ENCODE peak calls at places on chromosome 1, in eight cellular contexts. Q, J, S, V, W, T, M and A are unnamed samples.

GRCh38 chr1:167447521-167448136 is 70.7 kb downstream of the CD247 start:
- DNase-seq in Q (peak; percentile 18), J (no peak), S (no peak), V (no peak), W (peak; percentile 75), T (no peak), M (no peak), A (peak; percentile 81)

GRCh38 chr1:227428803-227429202 is 110.5 kb upstream of the CDC42BPA start:
- DNase-seq in Q (no peak), J (peak; percentile 73), S (no peak), V (peak; percentile 87), W (no peak), T (peak; percentile 70), M (no peak), A (peak; percentile 83)

GRCh38 chr1:8625981-8626898 is 191.2 kb downstream of the RERE start:
- DNase-seq in Q (peak; percentile 53), J (peak; percentile 81), S (peak; percentile 59), V (peak; percentile 95), W (no peak), T (peak; percentile 94), M (peak; percentile 79), A (no peak)

GRCh38 chr1:87219141-87219540 is 109.5 kb upstream of the LMO4 start:
- DNase-seq in Q (no peak), J (no peak), S (no peak), V (no peak), W (no peak), T (no peak), M (no peak), A (no peak)

GRCh38 chr1:182614796-182615451 is 10.7 kb upstream of the RGS16 start:
- DNase-seq in Q (peak; percentile 67), J (peak; percentile 87), S (peak; percentile 27), V (peak; percentile 66), W (peak; percentile 86), T (peak; percentile 66), M (peak; percentile 73), A (peak; percentile 46)

GRCh38 chr1:198939286-198939685 is 300.4 kb downstream of the PTPRC start:
- DNase-seq in Q (no peak), J (no peak), S (no peak), V (no peak), W (no peak), T (no peak), M (no peak), A (no peak)

GRCh38 chr1:21623411-21623961 is 45.7 kb downstream of the RAP1GAP start:
- DNase-seq in Q (no peak), J (no peak), S (no peak), V (no peak), W (no peak), T (no peak), M (no peak), A (peak; percentile 84)

GRCh38 chr1:15848143-15848928 is 829 bp downstream of the SPEN start:
- DNase-seq in Q (peak; percentile 25), J (peak; percentile 21), S (peak; percentile 59), V (no peak), W (peak; percentile 73), T (peak; percentile 20), M (no peak), A (no peak)

GRCh38 chr1:5798151-5798730 is 194.0 kb downstream of the NPHP4 start:
- DNase-seq in Q (no peak), J (no peak), S (no peak), V (no peak), W (no peak), T (no peak), M (no peak), A (no peak)

GRCh38 chr1:46528297-46528955 is 23.0 kb downstream of the KNCN start:
- DNase-seq in Q (no peak), J (no peak), S (peak; percentile 45), V (peak; percentile 41), W (no peak), T (no peak), M (no peak), A (no peak)

GRCh38 chr1:62735491-62736171 is 47.4 kb upstream of the DOCK7 start:
- DNase-seq in Q (peak; percentile 22), J (peak; percentile 52), S (no peak), V (peak; percentile 61), W (no peak), T (no peak), M (peak; percentile 60), A (no peak)

GRCh38 chr1:213987422-213987875 is 324 bp upstream of the PROX1 start:
- DNase-seq in Q (no peak), J (peak; percentile 31), S (no peak), V (peak; percentile 36), W (peak; percentile 14), T (no peak), M (no peak), A (no peak)

GRCh38 chr1:40745180-40745579 is 38.4 kb upstream of the KCNQ4 start:
- DNase-seq in Q (no peak), J (no peak), S (no peak), V (peak; percentile 19), W (no peak), T (no peak), M (peak; percentile 26), A (no peak)

GRCh38 chr1:186541003-186541402 is 80.1 kb upstream of the PDC start:
- DNase-seq in Q (no peak), J (no peak), S (no peak), V (no peak), W (no peak), T (no peak), M (no peak), A (no peak)

GRCh38 chr1:8728464-8728863 is 89.0 kb downstream of the RERE start:
- DNase-seq in Q (no peak), J (no peak), S (no peak), V (no peak), W (no peak), T (no peak), M (no peak), A (no peak)

GRCh38 chr1:186722711-186723309 is 42.6 kb upstream of the PTGS2 start:
- DNase-seq in Q (peak; percentile 21), J (peak; percentile 38), S (peak; percentile 62), V (peak; percentile 79), W (peak; percentile 11), T (peak; percentile 73), M (no peak), A (peak; percentile 58)

GRCh38 chr1:92695104-92695503 is 89.8 kb downstream of the EVI5 start:
- DNase-seq in Q (no peak), J (no peak), S (no peak), V (peak; percentile 49), W (no peak), T (no peak), M (no peak), A (no peak)

GRCh38 chr1:242811092-242811840 is 286.8 kb upstream of the PLD5 start:
- DNase-seq in Q (peak; percentile 88), J (peak; percentile 25), S (no peak), V (no peak), W (no peak), T (peak; percentile 59), M (no peak), A (peak; percentile 44)

GRCh38 chr1:180183426-180183825 is 28.8 kb downstream of the QSOX1 start:
- DNase-seq in Q (no peak), J (no peak), S (no peak), V (no peak), W (no peak), T (no peak), M (no peak), A (no peak)

GRCh38 chr1:219938706-219939105 is 10.3 kb upstream of the SLC30A10 start:
- DNase-seq in Q (peak; percentile 55), J (peak; percentile 79), S (no peak), V (peak; percentile 37), W (no peak), T (peak; percentile 40), M (no peak), A (no peak)

GRCh38 chr1:101089608-101090007 is 64.0 kb upstream of the DPH5 start:
- DNase-seq in Q (no peak), J (no peak), S (no peak), V (no peak), W (no peak), T (no peak), M (no peak), A (no peak)

GRCh38 chr1:100494393-100495084 is 43.4 kb upstream of the GPR88 start:
- DNase-seq in Q (peak; percentile 48), J (peak; percentile 37), S (no peak), V (peak; percentile 31), W (no peak), T (peak; percentile 27), M (no peak), A (no peak)

GRCh38 chr1:58447047-58447446 is 99.5 kb downstream of the OMA1 start:
- DNase-seq in Q (no peak), J (no peak), S (no peak), V (no peak), W (no peak), T (no peak), M (no peak), A (no peak)

GRCh38 chr1:151277249-151277648 is 4.8 kb upstream of the ZNF687 start:
- DNase-seq in Q (peak; percentile 27), J (no peak), S (no peak), V (no peak), W (peak; percentile 55), T (no peak), M (no peak), A (no peak)

GRCh38 chr1:182601416-182601786 is 2.8 kb downstream of the RGS16 start:
- DNase-seq in Q (peak; percentile 52), J (peak; percentile 75), S (peak; percentile 69), V (peak; percentile 89), W (peak; percentile 87), T (peak; percentile 48), M (no peak), A (peak; percentile 76)

GRCh38 chr1:31238612-31238985 is 1.1 kb downstream of the NKAIN1 start:
- DNase-seq in Q (no peak), J (no peak), S (no peak), V (no peak), W (no peak), T (no peak), M (no peak), A (no peak)
- TF ChIP-seq CTCF in Q (no peak), J (no peak), S (no peak), V (no peak), W (no peak), T (no peak), M (no peak), A (no peak)

GRCh38 chr1:24886241-24886640 is 43.8 kb downstream of the RUNX3 start:
- DNase-seq in Q (no peak), J (no peak), S (no peak), V (no peak), W (no peak), T (no peak), M (no peak), A (no peak)
- TF ChIP-seq CTCF in Q (no peak), J (no peak), S (no peak), V (no peak), W (no peak), T (no peak), M (no peak), A (no peak)

GRCh38 chr1:36457691-36458090 is 6.5 kb downstream of the MRPS15 start:
- DNase-seq in Q (no peak), J (no peak), S (no peak), V (peak; percentile 69), W (no peak), T (no peak), M (no peak), A (no peak)
- TF ChIP-seq CTCF in Q (no peak), J (no peak), S (no peak), V (no peak), W (no peak), T (no peak), M (no peak), A (no peak)

DNA sequence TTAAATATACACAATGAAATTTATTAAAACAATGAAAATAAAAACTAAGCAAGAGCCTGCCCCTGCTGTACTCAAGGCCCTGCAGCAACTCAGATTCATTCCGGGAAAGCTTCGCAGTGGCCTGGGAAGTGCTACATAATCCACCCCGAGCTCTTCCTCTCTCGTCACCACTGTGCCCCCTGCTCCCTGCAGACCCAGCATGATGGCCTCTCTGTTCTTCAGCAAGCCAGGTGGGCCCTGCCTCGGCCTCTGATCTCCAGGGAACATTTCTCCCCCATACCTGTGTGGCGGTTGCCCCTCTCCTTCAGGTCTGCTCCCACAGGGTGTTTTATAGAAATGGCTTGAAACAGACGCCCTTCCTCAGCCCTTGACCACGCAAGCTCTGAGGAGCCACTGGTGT is 10.6 kb downstream of the RNF187 start:
- DNase-seq in Q (no peak), J (no peak), S (no peak), V (no peak), W (no peak), T (no peak), M (no peak), A (no peak)
- TF ChIP-seq CTCF in Q (no peak), J (no peak), S (no peak), V (no peak), W (no peak), T (no peak), M (no peak), A (no peak)